ENCODE peak calls at places on chromosomes 5 and 9, in seven cellular contexts. O, Z, W, C, R, Y and Q are unnamed samples.

GRCh38 chr5:120613729-120614128 is 149.6 kb downstream of the PRR16 start:
- DNase-seq in C (no peak), Y (no peak), Z (no peak), W (no peak), R (no peak), O (no peak), Q (no peak)

GRCh38 chr5:173890195-173890951 is 2.2 kb downstream of the CPEB4 start:
- DNase-seq in W (no peak), Y (no peak), O (peak; percentile 51), C (no peak), Z (no peak), R (peak; percentile 29), Q (no peak)

GRCh38 chr5:78961743-78962142 is 23.4 kb downstream of the ARSB start:
- DNase-seq in C (no peak), R (no peak), W (no peak), Y (no peak), O (no peak), Z (no peak), Q (no peak)

GRCh38 chr5:78979117-78979742 is 5.9 kb downstream of the ARSB start:
- DNase-seq in R (no peak), W (peak; percentile 81), O (no peak), Y (no peak), Z (no peak), C (no peak), Q (no peak)

GRCh38 chr5:40860711-40861110 is 19.5 kb downstream of the CARD6 start:
- DNase-seq in O (no peak), C (no peak), Y (no peak), W (no peak), R (no peak), Z (no peak), Q (no peak)

GRCh38 chr9:81032030-81032572 is 657.2 kb downstream of the TLE1 start:
- DNase-seq in R (no peak), C (no peak), Z (no peak), W (peak; percentile 2), O (no peak), Y (no peak), Q (no peak)

GRCh38 chr9:112765281-112765680 is 14.7 kb downstream of the SNX30 start:
- DNase-seq in O (no peak), C (no peak), Z (no peak), R (no peak), W (no peak), Y (no peak), Q (no peak)

GRCh38 chr5:94243612-94244011 is 374.8 kb downstream of the KIAA0825 start:
- DNase-seq in O (no peak), C (no peak), W (no peak), Y (no peak), R (no peak), Z (no peak), Q (no peak)

GRCh38 chr5:36150676-36151433 is 832 bp downstream of the LMBRD2 start:
- DNase-seq in C (no peak), W (peak; percentile 62), O (peak; percentile 57), Z (no peak), R (no peak), Y (peak; percentile 19), Q (peak; percentile 23)

GRCh38 chr9:129113645-129114304 is 2.6 kb downstream of the PTPA start:
- DNase-seq in W (no peak), C (no peak), O (no peak), Y (no peak), Z (no peak), R (no peak), Q (no peak)

GRCh38 chr5:5341531-5342292 is 80.8 kb upstream of the ICE1 start:
- DNase-seq in Y (no peak), R (no peak), Z (no peak), C (no peak), W (no peak), O (no peak), Q (no peak)

GRCh38 chr5:143562935-143563334 is 159.4 kb upstream of the NR3C1 start:
- DNase-seq in C (no peak), W (peak; percentile 82), R (no peak), O (no peak), Z (no peak), Y (no peak), Q (no peak)

GRCh38 chr9:79583957-79584654 is 12.3 kb downstream of the TLE4 start:
- DNase-seq in C (no peak), R (no peak), O (no peak), W (no peak), Z (no peak), Y (no peak), Q (no peak)

GRCh38 chr9:3526166-3526902 is 533 bp upstream of the RFX3 start:
- DNase-seq in Y (peak; percentile 59), W (peak; percentile 74), O (peak; percentile 88), R (peak; percentile 55), Z (no peak), C (no peak), Q (peak; percentile 78)
- H3K4me1 ChIP-seq in Y (peaks cover 22% of the 10 kb centered on the region), W (peaks cover 50% of the 10 kb centered on the region), O (peaks cover 17% of the 10 kb centered on the region), R (no peaks in the 10 kb centered on the region), Z (no peaks in the 10 kb centered on the region), C (peaks cover 8% of the 10 kb centered on the region), Q (no peaks in the 10 kb centered on the region)

DNA sequence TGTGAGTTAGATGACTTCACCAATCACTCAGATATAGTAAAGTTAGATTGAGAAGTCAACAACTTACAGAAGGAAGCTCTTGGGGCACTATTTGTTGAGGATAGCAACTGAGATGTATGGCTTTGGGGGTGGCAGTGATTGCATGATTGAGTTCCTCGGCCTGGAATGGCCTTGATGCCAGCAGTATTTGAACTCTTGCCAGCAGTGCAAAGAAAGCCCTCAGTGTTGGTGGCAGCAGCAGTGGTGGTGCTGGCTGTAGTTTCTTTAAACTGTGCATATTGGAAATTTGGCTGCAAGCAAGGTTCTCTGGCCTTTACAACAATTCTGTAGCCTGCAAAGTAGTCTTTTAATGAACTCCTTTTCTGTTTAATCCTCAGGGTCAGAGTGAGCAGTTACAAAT is 41.4 kb upstream of the PJA2 start:
- DNase-seq in C (no peak), O (no peak), R (no peak), Z (no peak), W (no peak), Y (no peak), Q (no peak)
- TF ChIP-seq YY1 in C (no peak), O (no peak), R (no peak), Z (no peak), W (no peak), Y (no peak), Q (no peak)

GRCh38 chr9:36147441-36148175 is 11.1 kb downstream of the GLIPR2 start:
- DNase-seq in Z (no peak), O (no peak), R (no peak), C (no peak), W (no peak), Y (no peak), Q (no peak)
- H3K4me1 ChIP-seq in Z (peaks cover 70% of the 10 kb centered on the region), O (peaks cover 15% of the 10 kb centered on the region), R (peaks cover 20% of the 10 kb centered on the region), C (peaks cover 4% of the 10 kb centered on the region), W (peaks cover 47% of the 10 kb centered on the region), Y (peaks cover 7% of the 10 kb centered on the region), Q (peaks cover 9% of the 10 kb centered on the region)

DNA sequence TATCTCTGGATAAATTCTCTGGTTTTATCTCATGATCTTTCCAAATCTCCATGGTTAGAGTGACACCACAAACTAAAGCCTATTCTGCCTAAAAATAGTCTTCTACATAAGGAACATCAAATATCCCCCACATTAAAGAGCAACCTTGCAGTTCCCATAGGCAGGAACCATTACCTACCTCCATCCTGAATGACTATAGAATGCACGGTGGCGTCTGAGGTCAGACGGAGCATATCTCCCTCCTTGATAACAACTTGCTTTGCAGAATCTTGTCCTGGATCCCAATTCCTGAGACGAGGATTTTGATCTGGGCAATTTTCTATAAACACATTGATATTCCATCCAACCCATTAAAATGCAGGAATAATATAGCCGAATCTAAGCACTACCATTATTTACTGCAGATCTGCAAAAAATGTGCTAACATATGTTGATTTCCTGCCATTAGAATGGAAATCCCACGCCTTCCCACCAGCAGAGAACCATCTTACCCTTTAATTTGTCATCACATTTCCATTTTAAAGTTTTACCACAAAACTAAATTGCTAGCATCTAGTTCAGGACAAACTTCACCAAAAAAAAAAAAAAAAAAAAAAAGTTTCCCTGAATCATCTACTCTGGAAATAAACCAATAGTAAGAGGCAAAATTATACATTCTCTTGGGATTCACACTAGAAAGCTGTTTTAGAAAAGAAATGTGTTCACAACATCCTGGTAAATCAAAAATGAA is 22.1 kb downstream of the CEMIP2 start:
- DNase-seq in Y (no peak), Z (no peak), R (no peak), C (no peak), W (no peak), O (no peak), Q (no peak)
- TF ChIP-seq YY1 in Y (no peak), Z (no peak), R (no peak), C (no peak), W (no peak), O (no peak), Q (no peak)

GRCh38 chr5:167814828-167815227 is 476.6 kb upstream of the WWC1 start:
- DNase-seq in R (no peak), O (no peak), C (no peak), Y (no peak), Z (no peak), W (no peak), Q (peak; percentile 64)

GRCh38 chr5:167816354-167816753 is 475.1 kb upstream of the WWC1 start:
- DNase-seq in C (no peak), O (no peak), W (no peak), R (no peak), Z (no peak), Y (no peak), Q (no peak)

GRCh38 chr5:167816864-167817263 is 474.6 kb upstream of the WWC1 start:
- DNase-seq in Y (no peak), W (no peak), Z (no peak), R (no peak), O (no peak), C (no peak), Q (no peak)

GRCh38 chr5:167813381-167813780 is 478.1 kb upstream of the WWC1 start:
- DNase-seq in R (no peak), O (no peak), Z (no peak), W (no peak), C (no peak), Y (no peak), Q (no peak)

GRCh38 chr5:167812871-167813270 is 478.6 kb upstream of the WWC1 start:
- DNase-seq in O (no peak), R (no peak), Y (no peak), W (no peak), C (no peak), Z (no peak), Q (no peak)
- H3K4me1 ChIP-seq in O (no peaks in the 10 kb centered on the region), R (no peaks in the 10 kb centered on the region), Y (no peaks in the 10 kb centered on the region), W (peaks cover 9% of the 10 kb centered on the region), C (no peaks in the 10 kb centered on the region), Z (no peaks in the 10 kb centered on the region), Q (no peaks in the 10 kb centered on the region)

GRCh38 chr9:137139468-137140150 is 655 bp downstream of the GRIN1 start:
- DNase-seq in W (no peak), Z (no peak), R (no peak), C (no peak), Y (no peak), O (no peak), Q (no peak)
- TF ChIP-seq YY1 in W (no peak), Z (no peak), R (no peak), C (no peak), Y (no peak), O (no peak), Q (no peak)